ENCODE peak calls at places on chromosome 18, in six cellular contexts. One of them, this sample, is unnamed.

GRCh38 chr18:61924550-61924949 is 31.7 kb upstream of the RNF152 start:
- DNase-seq in CD8-positive, alpha-beta memory T cell: no peak
- DNase-seq in MCF 10A: no peak
- DNase-seq in cardiac fibroblast: no peak
- DNase-seq in kidney tubule cell: no peak
- DNase-seq in AG10803: no peak
- DNase-seq in this sample: no peak

GRCh38 chr18:54767094-54767493 is 61.2 kb upstream of the RAB27B start:
- DNase-seq in CD8-positive, alpha-beta memory T cell: no peak
- DNase-seq in MCF 10A: no peak
- DNase-seq in cardiac fibroblast: no peak
- DNase-seq in kidney tubule cell: peak
- DNase-seq in AG10803: no peak
- DNase-seq in this sample: no peak

GRCh38 chr18:32173654-32174053 is 16.2 kb upstream of the MEP1B start:
- DNase-seq in CD8-positive, alpha-beta memory T cell: no peak
- DNase-seq in MCF 10A: no peak
- DNase-seq in cardiac fibroblast: no peak
- DNase-seq in kidney tubule cell: no peak
- DNase-seq in AG10803: no peak
- DNase-seq in this sample: no peak

GRCh38 chr18:27120246-27120645 is 64.9 kb downstream of the CHST9 start:
- DNase-seq in CD8-positive, alpha-beta memory T cell: no peak
- DNase-seq in MCF 10A: peak
- DNase-seq in cardiac fibroblast: no peak
- DNase-seq in kidney tubule cell: peak
- DNase-seq in AG10803: no peak
- DNase-seq in this sample: no peak

GRCh38 chr18:57397440-57397839 is 37.7 kb upstream of the ONECUT2 start:
- DNase-seq in CD8-positive, alpha-beta memory T cell: no peak
- DNase-seq in MCF 10A: peak
- DNase-seq in cardiac fibroblast: no peak
- DNase-seq in kidney tubule cell: peak
- DNase-seq in AG10803: peak
- DNase-seq in this sample: no peak

GRCh38 chr18:39842042-39842791 is 2112.8 kb upstream of the PIK3C3 start:
- DNase-seq in CD8-positive, alpha-beta memory T cell: no peak
- DNase-seq in MCF 10A: no peak
- DNase-seq in cardiac fibroblast: no peak
- DNase-seq in kidney tubule cell: no peak
- DNase-seq in AG10803: no peak
- DNase-seq in this sample: no peak

GRCh38 chr18:45175505-45175904 is 439.8 kb upstream of the SLC14A2 start:
- DNase-seq in CD8-positive, alpha-beta memory T cell: no peak
- DNase-seq in MCF 10A: no peak
- DNase-seq in cardiac fibroblast: no peak
- DNase-seq in kidney tubule cell: no peak
- DNase-seq in AG10803: no peak
- DNase-seq in this sample: no peak

GRCh38 chr18:23662309-23663263 is at the start of gene ANKRD29:
- DNase-seq in CD8-positive, alpha-beta memory T cell: peak
- DNase-seq in MCF 10A: peak
- DNase-seq in cardiac fibroblast: peak
- DNase-seq in kidney tubule cell: peak
- DNase-seq in AG10803: peak
- DNase-seq in this sample: no peak

This sample was measured in KG1.